ENCODE peak calls at places on chromosomes 11 and 22, in ten cellular contexts. T is stimulated activated CD4-positive, alpha-beta T cell treated with anti-CD3 and anti-CD28 coated beads, Interleukin-2, amount 100 ng/mL, for 48 hours; Z is suprapubic skin; V is activated CD4-positive, alpha-beta T cell treated with anti-CD3 and anti-CD28 coated beads, Interleukin-2, amount 50 U/mL, for 1 hour; S is T-cell; C is activated T-cell treated with anti-CD3 and anti-CD28 coated beads, Interleukin-2, amount 50 U/mL, for 48 hours; M is RPMI7951; L is posterior cingulate gyrus; Q is iPS-NIHi11; W is Daoy. A is an unnamed sample.

GRCh38 chr11:119520966-119521365 is 98.0 kb upstream of the THY1 start:
- DNase-seq in T (no peak), Z (no peak), V (no peak), S (no peak), C (no peak), M (no peak), L (no peak), Q (no peak), W (no peak), A (no peak)

GRCh38 chr11:72781313-72782080 is 12.3 kb downstream of the STARD10 start:
- DNase-seq in T (peak), Z (no peak), V (peak), S (peak), C (peak), M (no peak), L (no peak), Q (peak), W (peak), A (peak)

GRCh38 chr11:75867778-75868374 is 52.9 kb downstream of the UVRAG start:
- DNase-seq in T (peak), Z (no peak), V (peak), S (no peak), C (no peak), M (peak), L (no peak), Q (peak), W (peak), A (peak)

GRCh38 chr11:12901272-12901671 is 107.8 kb upstream of the RASSF10 start:
- DNase-seq in T (no peak), Z (no peak), V (no peak), S (no peak), C (no peak), M (peak), L (no peak), Q (no peak), W (no peak), A (no peak)

GRCh38 chr22:27617214-27617881 is 184.2 kb downstream of the MN1 start:
- DNase-seq in T (no peak), Z (no peak), V (no peak), S (no peak), C (no peak), M (no peak), L (no peak), Q (no peak), W (no peak), A (no peak)

GRCh38 chr22:46187862-46188261 is 37.5 kb downstream of the PPARA start:
- DNase-seq in T (no peak), Z (no peak), V (no peak), S (no peak), C (no peak), M (no peak), L (no peak), Q (no peak), W (no peak), A (no peak)

GRCh38 chr11:59283825-59284772 is 71.4 kb upstream of the MPEG1 start:
- DNase-seq in T (peak), Z (no peak), V (peak), S (peak), C (peak), M (peak), L (no peak), Q (peak), W (peak), A (peak)

GRCh38 chr11:65403607-65404121 is 17.2 kb downstream of the FRMD8 start:
- DNase-seq in T (no peak), Z (no peak), V (no peak), S (no peak), C (no peak), M (no peak), L (no peak), Q (no peak), W (no peak), A (no peak)

GRCh38 chr11:63574856-63575602 is 11.8 kb upstream of the PLAAT2 start:
- DNase-seq in T (no peak), Z (no peak), V (no peak), S (no peak), C (no peak), M (no peak), L (no peak), Q (no peak), W (peak), A (no peak)

GRCh38 chr11:68037481-68038225 is 1.2 kb upstream of the TCIRG1 start:
- DNase-seq in T (no peak), Z (no peak), V (no peak), S (no peak), C (no peak), M (no peak), L (no peak), Q (no peak), W (no peak), A (no peak)

GRCh38 chr11:2541881-2542361 is 97.1 kb downstream of the KCNQ1 start:
- DNase-seq in T (no peak), Z (peak), V (no peak), S (no peak), C (no peak), M (no peak), L (no peak), Q (no peak), W (no peak), A (no peak)

GRCh38 chr11:71342951-71343827 is 90.8 kb upstream of the SHANK2 start:
- DNase-seq in T (peak), Z (no peak), V (no peak), S (no peak), C (peak), M (peak), L (no peak), Q (peak), W (peak), A (no peak)

GRCh38 chr11:33168605-33169240 is 7.4 kb upstream of the CSTF3 start:
- DNase-seq in T (no peak), Z (no peak), V (no peak), S (no peak), C (no peak), M (peak), L (no peak), Q (no peak), W (no peak), A (no peak)

GRCh38 chr22:42270178-42270511 is 308 bp downstream of the TCF20 start:
- DNase-seq in T (no peak), Z (no peak), V (peak), S (no peak), C (peak), M (no peak), L (no peak), Q (peak), W (peak), A (no peak)

GRCh38 chr22:45019861-45020655 is 10.3 kb upstream of the PHF21B start:
- DNase-seq in T (no peak), Z (no peak), V (no peak), S (no peak), C (no peak), M (no peak), L (no peak), Q (no peak), W (no peak), A (no peak)

GRCh38 chr11:81070948-81071347 is 1630.1 kb upstream of the TENM4 start:
- DNase-seq in T (no peak), Z (no peak), V (no peak), S (no peak), C (no peak), M (no peak), L (no peak), Q (no peak), W (no peak), A (no peak)

GRCh38 chr22:40361100-40361499 is 9.3 kb upstream of the SGSM3 start:
- DNase-seq in T (no peak), Z (no peak), V (no peak), S (no peak), C (no peak), M (no peak), L (no peak), Q (no peak), W (no peak), A (no peak)

GRCh38 chr11:126969865-126970479 is 30.6 kb downstream of the KIRREL3 start:
- DNase-seq in T (no peak), Z (no peak), V (no peak), S (no peak), C (no peak), M (peak), L (no peak), Q (peak), W (peak), A (no peak)

GRCh38 chr11:70587095-70587389 is 188.7 kb downstream of the CTTN start:
- DNase-seq in T (no peak), Z (peak), V (no peak), S (no peak), C (no peak), M (peak), L (no peak), Q (no peak), W (no peak), A (no peak)

GRCh38 chr22:42438293-42438650 is 6.1 kb upstream of the NFAM1 start:
- DNase-seq in T (no peak), Z (no peak), V (no peak), S (no peak), C (no peak), M (no peak), L (no peak), Q (no peak), W (peak), A (no peak)

GRCh38 chr11:65842144-65842543 is 8.4 kb downstream of the SNX32 start:
- DNase-seq in T (no peak), Z (no peak), V (no peak), S (no peak), C (no peak), M (no peak), L (no peak), Q (no peak), W (no peak), A (no peak)

GRCh38 chr11:62048101-62048500 is 75.7 kb upstream of the INCENP start:
- DNase-seq in T (no peak), Z (no peak), V (no peak), S (no peak), C (no peak), M (no peak), L (no peak), Q (no peak), W (no peak), A (no peak)

GRCh38 chr22:23061471-23062280 is 8.6 kb upstream of the GNAZ start:
- DNase-seq in T (no peak), Z (peak), V (no peak), S (peak), C (peak), M (no peak), L (no peak), Q (no peak), W (no peak), A (no peak)

GRCh38 chr11:125281831-125282595 is 117.5 kb downstream of the PKNOX2 start:
- DNase-seq in T (no peak), Z (no peak), V (no peak), S (no peak), C (no peak), M (no peak), L (no peak), Q (no peak), W (peak), A (no peak)

GRCh38 chr11:71434576-71435130 is 13.5 kb downstream of the DHCR7 start:
- DNase-seq in T (no peak), Z (peak), V (no peak), S (no peak), C (no peak), M (no peak), L (no peak), Q (no peak), W (no peak), A (no peak)

GRCh38 chr22:31241200-31241599 is 29.1 kb downstream of the LIMK2 start:
- DNase-seq in T (no peak), Z (no peak), V (no peak), S (no peak), C (no peak), M (peak), L (no peak), Q (no peak), W (peak), A (no peak)

GRCh38 chr22:32475428-32476010 is 908 bp downstream of the FBXO7 start:
- DNase-seq in T (peak), Z (no peak), V (no peak), S (no peak), C (no peak), M (no peak), L (no peak), Q (no peak), W (no peak), A (peak)

GRCh38 chr22:40232624-40233023 is 54.9 kb downstream of the TNRC6B start:
- DNase-seq in T (no peak), Z (no peak), V (no peak), S (no peak), C (no peak), M (no peak), L (no peak), Q (no peak), W (no peak), A (no peak)

GRCh38 chr11:61697093-61697492 is 16.9 kb downstream of the DAGLA start:
- DNase-seq in T (no peak), Z (no peak), V (no peak), S (no peak), C (no peak), M (peak), L (no peak), Q (no peak), W (peak), A (no peak)

GRCh38 chr11:128956401-128957203 is 13.9 kb upstream of the TP53AIP1 start:
- DNase-seq in T (peak), Z (no peak), V (no peak), S (no peak), C (no peak), M (peak), L (no peak), Q (peak), W (peak), A (no peak)

GRCh38 chr22:29799217-29799680 is 32.1 kb downstream of the UQCR10 start:
- DNase-seq in T (no peak), Z (peak), V (no peak), S (no peak), C (no peak), M (peak), L (peak), Q (peak), W (peak), A (no peak)

GRCh38 chr11:69934861-69935494 is 115.8 kb upstream of the FGF3 start:
- DNase-seq in T (no peak), Z (peak), V (no peak), S (no peak), C (no peak), M (peak), L (no peak), Q (no peak), W (peak), A (no peak)

GRCh38 chr22:29073618-29074275 is 912 bp downstream of the KREMEN1 start:
- DNase-seq in T (no peak), Z (peak), V (no peak), S (no peak), C (peak), M (peak), L (peak), Q (peak), W (no peak), A (no peak)

GRCh38 chr11:20207781-20208621 is 47.7 kb upstream of the DBX1 start:
- DNase-seq in T (no peak), Z (no peak), V (no peak), S (no peak), C (no peak), M (no peak), L (no peak), Q (peak), W (no peak), A (no peak)

GRCh38 chr11:91199866-91200265 is 977.0 kb upstream of the CHORDC1 start:
- DNase-seq in T (no peak), Z (no peak), V (no peak), S (no peak), C (no peak), M (no peak), L (no peak), Q (no peak), W (no peak), A (no peak)

GRCh38 chr11:11540157-11540556 is 81.6 kb downstream of the GALNT18 start:
- DNase-seq in T (no peak), Z (no peak), V (no peak), S (no peak), C (no peak), M (no peak), L (no peak), Q (no peak), W (no peak), A (no peak)

GRCh38 chr22:23539135-23539838 is 40.8 kb downstream of the IGLL1 start:
- DNase-seq in T (peak), Z (peak), V (peak), S (peak), C (peak), M (peak), L (peak), Q (peak), W (peak), A (peak)

GRCh38 chr11:70500076-70500847 is 101.9 kb downstream of the CTTN start:
- DNase-seq in T (no peak), Z (no peak), V (no peak), S (no peak), C (no peak), M (no peak), L (peak), Q (no peak), W (no peak), A (no peak)

GRCh38 chr22:39243443-39244072 is 1.2 kb downstream of the PDGFB start:
- DNase-seq in T (no peak), Z (no peak), V (no peak), S (no peak), C (no peak), M (no peak), L (no peak), Q (peak), W (peak), A (no peak)

GRCh38 chr22:41596776-41597634 is 7.4 kb upstream of the PMM1 start:
- DNase-seq in T (no peak), Z (no peak), V (peak), S (no peak), C (peak), M (peak), L (peak), Q (peak), W (peak), A (no peak)

A was measured in T-helper 1 cell.